ENCODE peak calls at places on chromosomes 4 and X, in eight cellular contexts. T is heart left ventricle, R is sigmoid colon, W is uterus, H is thyroid gland, M is NB4, B is ovary, C is upper lobe of left lung. Z is an unnamed sample.

GRCh38 chr4:121428721-121429120 is 47.9 kb upstream of the QRFPR start:
- DNase-seq in C (no peak), M (no peak), W (no peak), B (no peak), R (no peak), T (no peak), H (no peak), Z (no peak)

GRCh38 chr4:6992728-6993655 is 50.2 kb upstream of the TADA2B start:
- DNase-seq in W (no peak), R (no peak), M (no peak), B (no peak), T (no peak), H (peak), C (peak), Z (peak)

GRCh38 chr4:76563804-76564468 is 128.9 kb downstream of the SHROOM3 start:
- DNase-seq in B (no peak), T (no peak), R (no peak), H (no peak), W (no peak), M (no peak), C (no peak), Z (no peak)

GRCh38 chr4:94574050-94574449 is 122.3 kb downstream of the PDLIM5 start:
- DNase-seq in M (no peak), B (no peak), H (no peak), R (no peak), W (no peak), T (no peak), C (no peak), Z (no peak)

GRCh38 chrX:39726810-39727209 is 370.9 kb downstream of the BCOR start:
- DNase-seq in C (no peak), M (peak), B (no peak), W (peak), R (peak), T (peak), H (no peak), Z (no peak)

GRCh38 chrX:7330971-7331746 is 183.2 kb upstream of the PUDP start:
- DNase-seq in T (no peak), M (no peak), W (peak), B (peak), H (peak), C (no peak), R (no peak), Z (no peak)

GRCh38 chrX:41082783-41083182 is 2.5 kb upstream of the USP9X start:
- DNase-seq in B (no peak), H (no peak), R (no peak), C (no peak), M (peak), T (no peak), W (no peak), Z (no peak)

GRCh38 chrX:53584891-53585290 is 101.6 kb downstream of the HUWE1 start:
- DNase-seq in B (no peak), C (no peak), M (no peak), T (no peak), W (no peak), R (no peak), H (no peak), Z (no peak)

GRCh38 chr4:75036046-75036445 is 103.1 kb downstream of the PARM1 start:
- DNase-seq in H (no peak), T (no peak), B (no peak), M (peak), C (no peak), W (no peak), R (no peak), Z (no peak)

GRCh38 chr4:185149392-185149791 is 6.3 kb downstream of the SLC25A4 start:
- DNase-seq in W (no peak), H (no peak), B (no peak), C (no peak), R (peak), T (no peak), M (no peak), Z (no peak)

GRCh38 chrX:148530464-148531077 is 30.2 kb downstream of the AFF2 start:
- DNase-seq in B (no peak), R (no peak), T (no peak), M (peak), H (peak), C (no peak), W (no peak), Z (no peak)

GRCh38 chr4:39528056-39528465 is 822 bp upstream of the UGDH start:
- DNase-seq in B (no peak), C (no peak), R (peak), W (peak), H (no peak), T (no peak), M (no peak), Z (peak)

GRCh38 chr4:41064953-41065352 is 149.4 kb downstream of the APBB2 start:
- DNase-seq in R (no peak), M (no peak), C (no peak), B (no peak), H (no peak), W (no peak), T (no peak), Z (no peak)

GRCh38 chr4:25090516-25090915 is 59.8 kb upstream of the LGI2 start:
- DNase-seq in M (no peak), H (no peak), C (no peak), W (no peak), B (no peak), T (no peak), R (no peak), Z (no peak)

GRCh38 chr4:122715221-122715620 is 17.3 kb upstream of the BBS12 start:
- DNase-seq in M (no peak), W (no peak), B (no peak), H (no peak), R (no peak), C (no peak), T (no peak), Z (no peak)

GRCh38 chrX:9356846-9357245 is 108.0 kb upstream of the TBL1X start:
- DNase-seq in H (no peak), M (no peak), T (no peak), C (no peak), R (no peak), W (no peak), B (no peak), Z (no peak)

GRCh38 chr4:96677499-96677898 is 837.6 kb downstream of the PDHA2 start:
- DNase-seq in R (no peak), B (no peak), H (no peak), T (no peak), M (peak), W (no peak), C (no peak), Z (no peak)

GRCh38 chr4:188714907-188715306 is 575.7 kb downstream of the TRIML1 start:
- DNase-seq in M (no peak), T (no peak), C (no peak), B (no peak), R (no peak), W (no peak), H (no peak), Z (no peak)

GRCh38 chr4:128384091-128384520 is 96.5 kb upstream of the PGRMC2 start:
- DNase-seq in T (no peak), C (no peak), B (no peak), R (no peak), M (no peak), H (no peak), W (no peak), Z (no peak)

GRCh38 chr4:65391814-65392213 is 278.5 kb downstream of the EPHA5 start:
- DNase-seq in H (no peak), W (no peak), M (no peak), R (no peak), B (no peak), T (no peak), C (no peak), Z (no peak)

GRCh38 chr4:1582227-1582626 is 101.9 kb downstream of the FAM53A start:
- DNase-seq in W (no peak), M (no peak), R (peak), C (no peak), H (no peak), B (peak), T (no peak), Z (no peak)

GRCh38 chr4:48222491-48222890 is 47.1 kb downstream of the TEC start:
- DNase-seq in B (no peak), M (no peak), C (no peak), T (no peak), H (no peak), R (no peak), W (no peak), Z (no peak)

GRCh38 chr4:126411047-126411446 is 1096.3 kb downstream of the FAT4 start:
- DNase-seq in T (no peak), M (no peak), C (no peak), B (no peak), H (no peak), W (no peak), R (no peak), Z (no peak)

GRCh38 chr4:126404549-126404948 is 1089.8 kb downstream of the FAT4 start:
- DNase-seq in W (no peak), T (no peak), B (no peak), M (no peak), H (no peak), R (no peak), C (no peak), Z (no peak)

DNA sequence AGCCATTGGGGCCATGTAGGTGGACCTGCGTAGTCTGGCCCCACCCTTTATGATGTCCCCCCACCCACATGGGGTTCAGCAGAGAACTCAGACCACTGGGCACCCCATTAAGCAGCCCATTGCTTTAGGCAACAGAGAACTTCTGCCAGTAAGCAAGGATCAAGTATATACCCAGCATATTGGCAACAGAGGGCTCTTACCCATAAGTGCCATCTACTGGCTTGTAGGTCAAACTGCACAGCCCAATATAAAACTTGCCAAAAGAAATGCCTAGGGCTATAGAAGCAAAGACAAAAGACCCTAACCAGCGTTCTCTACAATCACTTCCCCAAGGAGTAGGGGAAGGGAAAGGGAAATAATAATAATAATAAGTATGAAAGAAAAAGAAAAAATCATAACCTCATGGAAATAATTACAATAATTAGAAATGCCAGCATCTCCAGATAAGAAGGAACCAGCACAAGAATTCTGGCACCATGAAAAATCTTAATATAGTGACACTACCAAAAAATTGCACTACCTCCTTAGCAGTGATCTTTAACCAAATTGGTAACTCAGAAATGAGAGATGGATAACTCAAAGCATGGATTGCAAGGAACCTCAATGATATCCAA is 1090.7 kb downstream of the FAT4 start:
- DNase-seq in R (no peak), B (no peak), M (peak), C (no peak), W (no peak), T (no peak), H (no peak), Z (no peak)
- TF ChIP-seq CTCF in R (no peak), B (no peak), M (peak), C (peak), W (no peak), T (no peak), H (peak), Z (no peak)

DNA sequence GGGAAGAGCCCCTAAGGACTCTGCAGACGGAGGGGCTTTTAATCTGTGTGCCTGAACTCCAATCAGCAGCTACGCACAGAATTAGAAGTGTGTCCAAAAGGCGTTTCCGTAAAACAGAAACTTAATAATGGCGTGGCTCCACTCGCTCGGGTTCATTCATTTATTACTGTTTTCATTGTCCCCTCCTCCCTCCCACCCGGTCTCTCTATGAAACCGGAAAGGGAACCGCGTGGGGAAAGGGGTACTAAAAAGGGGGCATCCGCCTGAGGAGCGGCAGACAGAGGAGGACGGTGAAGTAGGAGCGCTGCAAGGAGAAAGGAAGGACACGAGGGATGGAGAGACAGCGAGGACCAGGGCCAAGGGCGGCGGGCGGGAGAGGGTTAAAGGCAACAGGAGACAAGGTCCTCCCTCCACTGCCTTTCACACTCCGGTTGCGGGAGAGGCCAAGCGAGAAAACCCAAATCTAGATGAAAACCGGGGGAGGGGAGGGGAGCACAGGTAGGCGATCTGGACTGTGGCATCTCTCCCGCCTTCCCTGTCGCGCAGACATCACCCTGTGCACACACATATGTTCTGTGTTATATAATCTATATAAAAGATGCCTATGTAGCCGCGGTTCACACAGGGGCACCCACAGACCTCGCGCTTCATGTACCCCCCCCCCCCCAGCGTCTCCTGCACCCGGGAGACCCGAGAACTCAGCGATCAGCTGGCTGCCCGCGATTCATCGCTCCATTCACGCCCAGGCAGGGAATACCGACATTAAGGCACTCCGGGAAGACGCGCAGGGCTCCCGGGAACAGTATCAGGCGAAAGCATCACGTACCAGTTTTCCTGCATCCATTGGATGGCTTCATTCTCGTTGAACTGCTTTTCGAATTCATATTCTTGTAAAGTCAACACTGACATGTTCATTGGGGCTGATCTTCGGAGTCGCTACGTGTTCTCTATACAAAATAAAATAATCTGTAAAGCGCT is 705 bp downstream of the ELOVL6 start:
- DNase-seq in M (peak), W (peak), T (peak), R (peak), H (peak), C (peak), B (peak), Z (no peak)
- TF ChIP-seq POLR2A in M (peak), W (no peak), T (no peak), R (no peak), H (no peak), C (no peak), B (no peak), Z (no peak)

GRCh38 chrX:131818297-131818936 is 204.7 kb upstream of the STK26 start:
- DNase-seq in T (no peak), W (no peak), C (no peak), B (no peak), R (no peak), H (no peak), M (no peak), Z (no peak)

GRCh38 chrX:131812847-131813825 is 210.0 kb upstream of the STK26 start:
- DNase-seq in W (peak), R (peak), M (no peak), T (peak), C (peak), H (no peak), B (peak), Z (peak)

GRCh38 chrX:131821945-131822622 is 201.0 kb upstream of the STK26 start:
- DNase-seq in B (peak), M (no peak), C (peak), H (no peak), R (peak), W (peak), T (peak), Z (peak)

GRCh38 chrX:131816551-131817136 is 206.5 kb upstream of the STK26 start:
- DNase-seq in W (peak), M (no peak), T (peak), H (no peak), B (peak), R (peak), C (peak), Z (peak)
- TF ChIP-seq CTCF in W (peak), M (no peak), T (peak), H (peak), B (peak), R (no peak), C (peak), Z (no peak)

GRCh38 chr4:183987987-183988392 is 82.9 kb downstream of the STOX2 start:
- DNase-seq in R (peak), M (peak), T (peak), C (peak), W (peak), B (peak), H (peak), Z (no peak)
- TF ChIP-seq POLR2A in R (no peak), M (no peak), T (no peak), C (no peak), W (peak), B (no peak), H (no peak), Z (no peak)